ENCODE peak calls at places on chromosomes 6 and 20, in five cellular contexts. One of them, this sample, is unnamed.

GRCh38 chr6:47235964-47236760 is 73.5 kb downstream of the TNFRSF21 start:
- DNase-seq in SK-N-SH: peak; percentile 75
- DNase-seq in K562: no peak
- DNase-seq in H1: no peak
- DNase-seq in HCT116: no peak
- DNase-seq in this sample: no peak

GRCh38 chr20:32344835-32345506 is 13.2 kb upstream of the ASXL1 start:
- DNase-seq in K562: no peak
- DNase-seq in SK-N-SH: no peak
- DNase-seq in H1: peak; percentile 52
- DNase-seq in HCT116: no peak
- DNase-seq in this sample: peak; percentile 27

GRCh38 chr6:156849806-156850205 is 72.6 kb downstream of the ARID1B start:
- DNase-seq in HCT116: no peak
- DNase-seq in SK-N-SH: no peak
- DNase-seq in H1: no peak
- DNase-seq in K562: no peak
- DNase-seq in this sample: no peak

GRCh38 chr6:18330548-18331066 is 56.5 kb upstream of the RNF144B start:
- DNase-seq in K562: no peak
- DNase-seq in H1: no peak
- DNase-seq in HCT116: no peak
- DNase-seq in SK-N-SH: no peak
- DNase-seq in this sample: no peak

GRCh38 chr6:95660544-95660943 is 83.2 kb downstream of the MANEA start:
- DNase-seq in K562: no peak
- DNase-seq in H1: no peak
- DNase-seq in HCT116: no peak
- DNase-seq in SK-N-SH: no peak
- DNase-seq in this sample: no peak

GRCh38 chr20:4898282-4898681 is 103.0 kb downstream of the SLC23A2 start:
- DNase-seq in HCT116: peak; percentile 26
- DNase-seq in H1: no peak
- DNase-seq in K562: no peak
- DNase-seq in SK-N-SH: no peak
- DNase-seq in this sample: no peak

GRCh38 chr6:33987531-33988021 is 158.3 kb downstream of the GRM4 start:
- DNase-seq in H1: peak; percentile 32
- DNase-seq in K562: no peak
- DNase-seq in SK-N-SH: no peak
- DNase-seq in HCT116: peak; percentile 37
- DNase-seq in this sample: peak; percentile 94

GRCh38 chr20:25237610-25238318 is 10.1 kb upstream of the PYGB start:
- DNase-seq in K562: peak; percentile 71
- DNase-seq in H1: no peak
- DNase-seq in SK-N-SH: no peak
- DNase-seq in HCT116: peak; percentile 94
- DNase-seq in this sample: peak; percentile 87

GRCh38 chr6:45655630-45656422 is 278.1 kb upstream of the SUPT3H start:
- DNase-seq in H1: no peak
- DNase-seq in HCT116: peak; percentile 94
- DNase-seq in SK-N-SH: no peak
- DNase-seq in K562: no peak
- DNase-seq in this sample: peak; percentile 41

GRCh38 chr20:32539817-32540675 is 45.1 kb downstream of the NOL4L start:
- DNase-seq in K562: no peak
- DNase-seq in HCT116: no peak
- DNase-seq in H1: no peak
- DNase-seq in SK-N-SH: peak; percentile 49
- DNase-seq in this sample: no peak

GRCh38 chr20:43825635-43826034 is 89.0 kb upstream of the TOX2 start:
- DNase-seq in SK-N-SH: no peak
- DNase-seq in H1: no peak
- DNase-seq in K562: no peak
- DNase-seq in HCT116: no peak
- DNase-seq in this sample: no peak

GRCh38 chr6:67933278-67933677 is 701.8 kb upstream of the ADGRB3 start:
- DNase-seq in K562: no peak
- DNase-seq in H1: peak; percentile 49
- DNase-seq in HCT116: no peak
- DNase-seq in SK-N-SH: no peak
- DNase-seq in this sample: no peak

GRCh38 chr6:54191460-54191859 is 80.2 kb downstream of the MLIP start:
- DNase-seq in HCT116: no peak
- DNase-seq in K562: no peak
- DNase-seq in SK-N-SH: no peak
- DNase-seq in H1: no peak
- DNase-seq in this sample: no peak

GRCh38 chr6:167733740-167734661 is 92.7 kb upstream of the AFDN start:
- DNase-seq in K562: no peak
- DNase-seq in HCT116: no peak
- DNase-seq in H1: no peak
- DNase-seq in SK-N-SH: no peak
- DNase-seq in this sample: no peak

GRCh38 chr6:134764741-134765140 is 185.2 kb downstream of the ALDH8A1 start:
- DNase-seq in HCT116: no peak
- DNase-seq in SK-N-SH: no peak
- DNase-seq in H1: no peak
- DNase-seq in K562: no peak
- DNase-seq in this sample: no peak

GRCh38 chr6:142746524-142746923 is 198.5 kb downstream of the HIVEP2 start:
- DNase-seq in K562: no peak
- DNase-seq in SK-N-SH: peak; percentile 24
- DNase-seq in H1: peak; percentile 58
- DNase-seq in HCT116: no peak
- DNase-seq in this sample: peak; percentile 7

GRCh38 chr6:33977606-33978438 is 168.1 kb downstream of the GRM4 start:
- DNase-seq in HCT116: no peak
- DNase-seq in K562: no peak
- DNase-seq in H1: peak; percentile 37
- DNase-seq in SK-N-SH: peak; percentile 12
- DNase-seq in this sample: no peak

GRCh38 chr6:83220121-83220520 is 27.0 kb downstream of the RWDD2A start:
- DNase-seq in HCT116: no peak
- DNase-seq in SK-N-SH: no peak
- DNase-seq in K562: no peak
- DNase-seq in H1: no peak
- DNase-seq in this sample: no peak
- TF ChIP-seq JUND in HCT116: no peak
- TF ChIP-seq JUND in SK-N-SH: no peak
- TF ChIP-seq JUND in K562: no peak
- TF ChIP-seq JUND in H1: no peak
- TF ChIP-seq JUND in this sample: no peak

GRCh38 chr20:46999821-47000465 is 105.3 kb downstream of the EYA2 start:
- DNase-seq in H1: no peak
- DNase-seq in HCT116: no peak
- DNase-seq in K562: no peak
- DNase-seq in SK-N-SH: no peak
- DNase-seq in this sample: no peak
- TF ChIP-seq JUND in H1: no peak
- TF ChIP-seq JUND in HCT116: no peak
- TF ChIP-seq JUND in K562: no peak
- TF ChIP-seq JUND in SK-N-SH: no peak
- TF ChIP-seq JUND in this sample: no peak

DNA sequence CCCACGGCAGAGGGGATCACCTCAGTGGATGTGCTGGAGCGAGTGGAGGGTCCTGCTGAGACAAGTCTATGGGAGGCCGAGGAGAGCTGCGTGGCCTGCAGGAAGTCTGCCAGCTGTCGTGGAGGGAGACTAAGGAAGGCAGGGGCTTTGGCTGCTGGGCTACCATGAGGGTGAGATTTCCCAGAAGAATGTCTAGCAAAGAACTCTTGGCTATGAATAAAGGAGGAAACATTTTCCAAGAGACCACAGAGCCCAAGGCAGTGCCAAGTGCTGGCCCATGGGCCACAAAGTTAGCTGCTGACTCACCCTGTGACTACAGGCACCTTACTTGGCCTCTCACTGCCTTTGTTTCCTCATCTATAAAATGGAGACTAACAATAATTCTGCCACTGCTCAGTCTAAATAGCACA is 73.4 kb downstream of the PRDM1 start:
- DNase-seq in K562: no peak
- DNase-seq in H1: no peak
- DNase-seq in SK-N-SH: no peak
- DNase-seq in HCT116: peak; percentile 18
- DNase-seq in this sample: no peak
- TF ChIP-seq JUND in K562: no peak
- TF ChIP-seq JUND in H1: no peak
- TF ChIP-seq JUND in SK-N-SH: peak; percentile 93
- TF ChIP-seq JUND in HCT116: peak; percentile 49
- TF ChIP-seq JUND in this sample: no peak

GRCh38 chr6:63392092-63392724 is 72.4 kb upstream of the LGSN start:
- DNase-seq in H1: no peak
- DNase-seq in HCT116: no peak
- DNase-seq in K562: no peak
- DNase-seq in SK-N-SH: no peak
- DNase-seq in this sample: no peak

GRCh38 chr6:63394656-63395308 is 75.0 kb upstream of the LGSN start:
- DNase-seq in H1: no peak
- DNase-seq in HCT116: no peak
- DNase-seq in SK-N-SH: no peak
- DNase-seq in K562: no peak
- DNase-seq in this sample: no peak

GRCh38 chr6:63389191-63389844 is 69.5 kb upstream of the LGSN start:
- DNase-seq in SK-N-SH: no peak
- DNase-seq in K562: no peak
- DNase-seq in HCT116: no peak
- DNase-seq in H1: no peak
- DNase-seq in this sample: no peak

GRCh38 chr6:63395388-63395787 is 75.6 kb upstream of the LGSN start:
- DNase-seq in SK-N-SH: no peak
- DNase-seq in HCT116: no peak
- DNase-seq in K562: no peak
- DNase-seq in H1: no peak
- DNase-seq in this sample: no peak

DNA sequence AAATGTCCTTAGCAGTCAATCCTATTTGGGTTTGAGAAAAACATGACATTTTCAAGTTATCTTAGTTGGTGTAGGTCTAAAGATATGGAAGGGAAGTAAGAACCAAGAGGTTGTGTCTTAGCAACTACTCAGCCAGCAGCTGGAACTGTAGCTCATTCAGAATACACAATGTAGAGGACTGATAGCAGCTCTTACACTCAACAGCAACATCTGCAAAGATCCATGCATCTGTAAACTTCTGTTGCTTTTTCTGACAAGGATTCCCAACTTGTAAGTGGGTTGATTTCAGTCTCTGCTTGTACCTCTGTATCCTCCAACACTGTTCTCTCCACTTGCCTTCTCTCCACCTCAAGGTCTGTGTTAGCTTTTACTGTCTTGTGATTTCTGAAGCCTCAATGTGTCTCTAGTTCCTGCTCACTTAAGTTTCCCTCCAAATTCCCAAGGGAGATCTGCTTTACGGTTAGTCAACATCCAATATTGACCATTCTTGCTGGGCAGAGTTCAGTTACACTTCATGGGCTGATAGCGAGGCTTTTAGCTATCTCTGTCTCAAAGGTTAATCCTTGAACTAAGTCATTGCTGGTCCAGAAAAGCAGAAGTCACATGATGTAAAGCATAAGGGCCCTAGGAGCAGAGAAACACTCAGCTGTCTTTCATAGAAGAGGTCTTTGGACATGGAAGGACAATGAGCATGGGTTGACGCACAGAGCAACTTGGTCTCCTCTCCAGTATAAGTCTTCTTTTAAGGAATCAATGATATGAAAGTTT is 71.6 kb upstream of the LGSN start:
- DNase-seq in K562: no peak
- DNase-seq in H1: no peak
- DNase-seq in SK-N-SH: no peak
- DNase-seq in HCT116: no peak
- DNase-seq in this sample: no peak
- TF ChIP-seq JUND in K562: no peak
- TF ChIP-seq JUND in H1: no peak
- TF ChIP-seq JUND in SK-N-SH: no peak
- TF ChIP-seq JUND in HCT116: no peak
- TF ChIP-seq JUND in this sample: no peak

GRCh38 chr6:159152014-159152413 is 17.2 kb upstream of the FNDC1 start:
- DNase-seq in HCT116: no peak
- DNase-seq in K562: no peak
- DNase-seq in SK-N-SH: no peak
- DNase-seq in H1: no peak
- DNase-seq in this sample: no peak
- TF ChIP-seq JUND in HCT116: no peak
- TF ChIP-seq JUND in K562: no peak
- TF ChIP-seq JUND in SK-N-SH: no peak
- TF ChIP-seq JUND in H1: no peak
- TF ChIP-seq JUND in this sample: no peak

GRCh38 chr6:63442870-63443269 is 123.1 kb upstream of the LGSN start:
- DNase-seq in K562: no peak
- DNase-seq in HCT116: no peak
- DNase-seq in SK-N-SH: no peak
- DNase-seq in H1: no peak
- DNase-seq in this sample: no peak

GRCh38 chr6:63441266-63441956 is 121.6 kb upstream of the LGSN start:
- DNase-seq in HCT116: no peak
- DNase-seq in H1: peak; percentile 57
- DNase-seq in SK-N-SH: peak; percentile 14
- DNase-seq in K562: peak; percentile 15
- DNase-seq in this sample: no peak

GRCh38 chr6:63440594-63440993 is 120.8 kb upstream of the LGSN start:
- DNase-seq in H1: no peak
- DNase-seq in SK-N-SH: no peak
- DNase-seq in HCT116: no peak
- DNase-seq in K562: no peak
- DNase-seq in this sample: no peak

GRCh38 chr6:63437058-63437457 is 117.3 kb upstream of the LGSN start:
- DNase-seq in H1: no peak
- DNase-seq in SK-N-SH: no peak
- DNase-seq in HCT116: no peak
- DNase-seq in K562: no peak
- DNase-seq in this sample: no peak

DNA sequence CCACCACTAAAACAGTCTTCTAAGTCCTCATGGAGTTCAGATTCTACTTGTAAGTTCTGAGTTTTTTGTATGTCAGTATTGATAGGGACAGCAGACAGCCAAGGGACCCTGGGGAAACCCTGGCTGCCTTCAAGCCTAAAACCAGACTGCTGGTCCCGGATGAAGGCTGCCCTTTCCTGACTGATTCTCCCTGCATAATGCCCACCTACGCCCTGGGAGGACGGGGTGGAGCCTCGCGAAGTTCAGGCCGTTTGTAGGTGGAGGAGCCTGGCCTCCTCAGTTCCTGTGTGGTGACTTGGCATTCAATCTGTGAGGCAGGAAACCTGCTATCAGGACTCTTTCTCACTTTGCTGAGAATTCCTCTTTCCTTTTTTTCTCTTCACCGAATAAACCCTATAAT is 120.3 kb upstream of the LGSN start:
- DNase-seq in SK-N-SH: no peak
- DNase-seq in H1: no peak
- DNase-seq in HCT116: no peak
- DNase-seq in K562: no peak
- DNase-seq in this sample: no peak
- TF ChIP-seq JUND in SK-N-SH: no peak
- TF ChIP-seq JUND in H1: no peak
- TF ChIP-seq JUND in HCT116: no peak
- TF ChIP-seq JUND in K562: no peak
- TF ChIP-seq JUND in this sample: no peak

This sample was measured in T47D.